ENCODE peak calls at places on chromosomes 16 and 17, in nine cellular contexts. L is A549, X is gastrocnemius medialis, G is HL-60, V is adrenal gland, M is H1, O is dorsolateral prefrontal cortex, C is heart right ventricle, P is GM23338. Q is an unnamed sample.

GRCh38 chr16:85148959-85149358 is 36.7 kb upstream of the CIBAR2 start:
- DNase-seq in M (no peak), P (no peak), G (no peak), O (no peak), L (peak; percentile 56), V (no peak), C (no peak), X (peak; percentile 65), Q (no peak)

GRCh38 chr17:61450641-61451537 is 1.3 kb upstream of the TBX4 start:
- DNase-seq in P (peak; percentile 79), C (no peak), O (no peak), M (peak; percentile 51), V (no peak), L (no peak), X (no peak), G (no peak), Q (peak; percentile 46)

GRCh38 chr17:3768786-3769185 is 32.2 kb downstream of the ITGAE start:
- DNase-seq in P (no peak), G (no peak), O (no peak), C (no peak), V (no peak), X (no peak), M (no peak), L (no peak), Q (no peak)

GRCh38 chr16:65727534-65728137 is 605.8 kb upstream of the CDH11 start:
- DNase-seq in O (no peak), V (no peak), X (no peak), C (no peak), M (no peak), G (no peak), P (no peak), L (no peak), Q (no peak)

GRCh38 chr17:14089179-14089578 is 19.9 kb downstream of the COX10 start:
- DNase-seq in G (no peak), P (no peak), O (no peak), C (no peak), V (no peak), X (no peak), M (no peak), L (no peak), Q (no peak)

GRCh38 chr16:13633381-13633861 is 286.5 kb upstream of the ERCC4 start:
- DNase-seq in V (no peak), G (no peak), M (no peak), C (no peak), O (no peak), L (no peak), X (no peak), P (no peak), Q (no peak)

GRCh38 chr17:44354582-44355309 is 8.9 kb downstream of the FAM171A2 start:
- DNase-seq in V (no peak), G (no peak), P (peak; percentile 89), C (no peak), L (no peak), X (no peak), O (no peak), M (peak; percentile 96), Q (no peak)

GRCh38 chr16:48959204-48959603 is 322.4 kb downstream of the CBLN1 start:
- DNase-seq in C (peak; percentile 9), O (no peak), M (no peak), P (no peak), X (no peak), V (no peak), L (no peak), G (no peak), Q (no peak)

GRCh38 chr16:84593825-84594724 is 23.8 kb downstream of the COTL1 start:
- DNase-seq in M (no peak), C (no peak), X (no peak), P (peak; percentile 64), L (no peak), G (peak; percentile 84), O (no peak), V (no peak), Q (no peak)

GRCh38 chr16:49183911-49184310 is 97.7 kb downstream of the CBLN1 start:
- DNase-seq in P (peak; percentile 81), O (no peak), X (no peak), V (no peak), M (peak; percentile 85), G (no peak), L (peak; percentile 22), C (no peak), Q (no peak)

GRCh38 chr17:44850612-44851011 is 2.9 kb downstream of the HIGD1B start:
- DNase-seq in V (no peak), O (no peak), G (no peak), L (no peak), P (no peak), X (no peak), C (peak; percentile 66), M (no peak), Q (no peak)

GRCh38 chr16:70695351-70696070 is 9.7 kb upstream of the MTSS2 start:
- DNase-seq in C (peak; percentile 64), X (peak; percentile 84), L (peak; percentile 48), O (no peak), V (peak; percentile 84), P (peak; percentile 60), G (no peak), M (no peak), Q (no peak)

GRCh38 chr17:4152471-4152870 is 9.5 kb downstream of the CYB5D2 start:
- DNase-seq in P (no peak), V (no peak), C (no peak), M (no peak), G (no peak), O (no peak), L (no peak), X (no peak), Q (no peak)

GRCh38 chr16:30775381-30776099 is 11.5 kb downstream of the ZNF629 start:
- DNase-seq in C (peak; percentile 89), G (peak; percentile 86), V (peak; percentile 81), O (peak; percentile 71), L (peak; percentile 88), M (peak; percentile 89), X (peak; percentile 85), P (peak; percentile 96), Q (peak; percentile 88)

GRCh38 chr17:3963214-3964201 is 729 bp downstream of the ATP2A3 start:
- DNase-seq in C (no peak), O (no peak), G (no peak), M (peak; percentile 71), V (no peak), X (no peak), L (no peak), P (peak; percentile 69), Q (no peak)

GRCh38 chr16:15611610-15612009 is 31.3 kb downstream of the MARF1 start:
- DNase-seq in M (no peak), G (no peak), X (no peak), V (no peak), C (no peak), P (no peak), L (no peak), O (no peak), Q (no peak)

GRCh38 chr17:32265896-32266388 is 310 bp downstream of the RHBDL3 start:
- DNase-seq in L (no peak), X (no peak), V (no peak), O (no peak), G (no peak), P (peak; percentile 37), M (no peak), C (no peak), Q (no peak)

GRCh38 chr16:29831490-29831889 is 11.2 kb downstream of the MVP start:
- DNase-seq in M (no peak), X (peak; percentile 35), C (peak; percentile 35), P (no peak), O (no peak), L (no peak), V (peak; percentile 74), G (no peak), Q (no peak)

GRCh38 chr17:83058478-83059167 is 20.8 kb upstream of the METRNL start:
- DNase-seq in C (no peak), M (peak; percentile 37), L (no peak), V (no peak), O (peak; percentile 1), G (no peak), X (peak; percentile 10), P (no peak), Q (peak; percentile 40)

GRCh38 chr16:84976644-84977400 is 34.5 kb downstream of the ZDHHC7 start:
- DNase-seq in V (peak; percentile 63), P (no peak), X (peak; percentile 52), L (no peak), G (no peak), O (no peak), C (peak; percentile 41), M (no peak), Q (no peak)

GRCh38 chr16:3946604-3947180 is 66.2 kb upstream of the CREBBP start:
- DNase-seq in C (no peak), G (no peak), O (no peak), X (no peak), M (no peak), V (no peak), P (no peak), L (no peak), Q (no peak)

GRCh38 chr17:33520404-33521032 is 227.4 kb upstream of the ASIC2 start:
- DNase-seq in C (peak; percentile 35), X (no peak), M (peak; percentile 95), O (peak; percentile 35), G (no peak), P (peak; percentile 80), V (peak; percentile 44), L (peak; percentile 46), Q (no peak)

GRCh38 chr17:62923515-62924150 is 42.4 kb upstream of the TANC2 start:
- DNase-seq in G (no peak), V (no peak), X (no peak), C (no peak), P (no peak), O (no peak), M (no peak), L (no peak), Q (no peak)

GRCh38 chr17:68499587-68499986 is 12.6 kb upstream of the PRKAR1A start:
- DNase-seq in V (no peak), G (no peak), O (no peak), M (no peak), C (no peak), X (no peak), L (no peak), P (no peak), Q (no peak)
- H3K27ac ChIP-seq in V (no peak overlapping the region), G (peak overlapping the region; percentile 79), O (no peak overlapping the region), M (no peak overlapping the region), C (peak overlapping the region; percentile 87), X (no peak overlapping the region), L (no peak overlapping the region), P (no peak overlapping the region), Q (no peak overlapping the region)

GRCh38 chr16:1773703-1774455 is 945 bp upstream of the MRPS34 start:
- DNase-seq in O (no peak), M (no peak), G (peak; percentile 57), V (peak; percentile 63), C (no peak), X (peak; percentile 54), P (no peak), L (no peak), Q (no peak)
- TF ChIP-seq CTCF in O (no peak), M (no peak), G (no peak), V (no peak), C (peak; percentile 9), X (no peak), P (no peak), L (no peak), Q (no peak)

GRCh38 chr16:20349615-20350014 is 2.9 kb downstream of the UMOD start:
- DNase-seq in P (peak; percentile 55), L (no peak), C (no peak), X (no peak), O (no peak), G (no peak), V (no peak), M (peak; percentile 55), Q (no peak)
- H3K27ac ChIP-seq in P (no peak overlapping the region), L (no peak overlapping the region), C (no peak overlapping the region), X (no peak overlapping the region), O (no peak overlapping the region), G (no peak overlapping the region), V (no peak overlapping the region), M (no peak overlapping the region), Q (no peak overlapping the region)

GRCh38 chr17:69834494-69834893 is 240.5 kb upstream of the KCNJ16 start:
- DNase-seq in X (no peak), V (no peak), O (no peak), P (no peak), G (no peak), M (no peak), L (no peak), C (no peak), Q (no peak)
- TF ChIP-seq CTCF in X (no peak), V (no peak), O (no peak), P (no peak), G (no peak), M (no peak), L (no peak), C (no peak), Q (no peak)